ENCODE peak calls at places on chromosomes 12 and 14, in four cellular contexts. J, E, V and P are unnamed samples.

GRCh38 chr12:79737875-79738718 is 47.3 kb upstream of the PAWR start:
- DNase-seq in V (peak; percentile 36), J (peak; percentile 57), E (no peak), P (peak; percentile 48)

GRCh38 chr12:34302131-34302885 is 280.0 kb downstream of the ALG10 start:
- DNase-seq in J (no peak), E (no peak), V (no peak), P (no peak)

GRCh38 chr14:39431416-39432178 is 636 bp downstream of the FBXO33 start:
- DNase-seq in V (peak; percentile 30), J (peak; percentile 57), E (no peak), P (peak; percentile 15)

GRCh38 chr12:125228519-125229260 is 163.5 kb downstream of the AACS start:
- DNase-seq in V (no peak), J (no peak), E (no peak), P (no peak)

GRCh38 chr12:55718020-55718419 is 2.2 kb upstream of the RDH5 start:
- DNase-seq in E (no peak), J (no peak), V (no peak), P (no peak)

GRCh38 chr14:20687362-20688166 is 1.0 kb upstream of the ANG start:
- DNase-seq in J (peak; percentile 39), V (no peak), E (no peak), P (no peak)

GRCh38 chr12:55009171-55009570 is 10.6 kb upstream of the NEUROD4 start:
- DNase-seq in J (no peak), E (no peak), V (no peak), P (no peak)

GRCh38 chr12:104516821-104517220 is 60.1 kb downstream of the CHST11 start:
- DNase-seq in E (no peak), V (no peak), J (no peak), P (no peak)

GRCh38 chr14:92846162-92846897 is 52.2 kb downstream of the GOLGA5 start:
- DNase-seq in E (no peak), J (no peak), V (no peak), P (no peak)

GRCh38 chr14:101222362-101223090 is 319.0 kb upstream of the RTL1 start:
- DNase-seq in E (no peak), V (no peak), J (no peak), P (no peak)

GRCh38 chr14:87309557-87309956 is 683.4 kb downstream of the GALC start:
- DNase-seq in E (no peak), J (no peak), V (no peak), P (no peak)

GRCh38 chr14:77025744-77026165 is 2.8 kb downstream of the IRF2BPL start:
- DNase-seq in J (no peak), V (no peak), E (no peak), P (no peak)

GRCh38 chr12:111034911-111035577 is 114.7 kb upstream of the MYL2 start:
- DNase-seq in V (no peak), E (no peak), J (no peak), P (no peak)

GRCh38 chr14:93044601-93045000 is 71.1 kb downstream of the ITPK1 start:
- DNase-seq in V (no peak), J (no peak), E (no peak), P (no peak)

GRCh38 chr12:90013409-90013808 is 304.8 kb upstream of the ATP2B1 start:
- DNase-seq in E (no peak), V (no peak), J (no peak), P (no peak)

DNA sequence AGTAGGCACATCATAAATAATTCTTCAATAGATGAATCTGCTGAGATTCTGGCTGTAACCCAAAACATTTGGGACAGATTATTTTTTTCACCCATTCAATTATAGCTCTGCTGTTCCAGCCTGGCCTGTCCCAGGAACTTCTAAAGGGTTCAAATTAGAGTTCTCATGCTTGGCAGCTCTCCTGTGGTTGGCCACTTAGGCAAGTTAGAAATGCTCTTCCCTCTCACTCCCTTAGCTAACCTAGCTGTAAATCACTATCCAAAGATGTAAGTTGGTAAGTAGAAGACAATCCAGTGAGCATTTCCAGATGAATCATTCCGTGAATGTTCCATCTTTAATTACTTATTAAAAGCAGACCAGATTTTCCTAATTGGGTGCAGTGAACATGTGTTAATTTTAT is 760.4 kb upstream of the TBX3 start:
- DNase-seq in E (no peak), V (peak; percentile 26), J (no peak), P (no peak)
- TF ChIP-seq POLR2A in E (no peak), V (no peak), J (no peak), P (no peak)

DNA sequence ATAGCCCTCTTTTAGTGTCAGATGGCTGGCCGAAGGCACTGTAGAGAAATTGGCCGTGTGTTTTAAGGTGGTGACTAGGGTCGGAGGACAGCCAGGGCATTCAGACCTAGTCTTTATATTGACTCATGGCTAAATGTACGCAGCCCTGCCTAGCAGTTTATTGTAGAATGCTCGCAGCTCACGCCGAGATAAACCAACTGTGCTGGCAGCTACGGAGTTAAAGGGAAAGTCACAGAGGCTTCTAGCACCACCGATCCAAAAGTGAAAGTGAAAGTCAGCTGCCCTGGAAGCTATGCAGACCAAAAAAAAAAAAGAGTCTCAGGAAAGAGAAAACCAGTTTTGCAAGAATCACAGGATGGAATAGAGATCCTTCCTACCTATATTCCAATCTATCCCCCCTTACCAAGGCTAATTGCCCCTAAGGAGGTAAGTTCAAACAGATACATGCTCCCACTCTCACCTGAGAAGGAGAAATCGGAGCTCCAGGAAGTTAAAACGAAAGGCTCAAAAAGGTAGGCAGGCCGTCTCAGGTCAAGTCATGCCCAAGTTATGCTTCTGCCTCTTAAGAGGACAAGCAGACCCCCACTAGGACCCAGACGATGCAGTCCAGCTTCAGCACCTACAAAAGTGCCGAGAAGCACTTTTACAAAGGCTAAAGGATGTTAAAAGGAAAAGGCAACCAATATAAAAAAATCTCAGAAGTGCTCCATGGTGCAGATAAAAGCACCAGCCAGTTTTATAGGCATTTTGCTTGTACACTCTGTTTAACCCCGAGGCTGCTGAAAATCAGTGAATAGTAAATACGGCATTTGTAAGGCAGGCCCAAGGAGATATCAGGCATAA is 24.8 kb downstream of the KLRK1 start:
- DNase-seq in E (no peak), V (peak; percentile 83), J (peak; percentile 71), P (peak; percentile 71)
- H3K27ac ChIP-seq in E (peak overlapping the region; percentile 98), V (peak overlapping the region; percentile 94), J (peak overlapping the region; percentile 96), P (peak overlapping the region; percentile 97)

DNA sequence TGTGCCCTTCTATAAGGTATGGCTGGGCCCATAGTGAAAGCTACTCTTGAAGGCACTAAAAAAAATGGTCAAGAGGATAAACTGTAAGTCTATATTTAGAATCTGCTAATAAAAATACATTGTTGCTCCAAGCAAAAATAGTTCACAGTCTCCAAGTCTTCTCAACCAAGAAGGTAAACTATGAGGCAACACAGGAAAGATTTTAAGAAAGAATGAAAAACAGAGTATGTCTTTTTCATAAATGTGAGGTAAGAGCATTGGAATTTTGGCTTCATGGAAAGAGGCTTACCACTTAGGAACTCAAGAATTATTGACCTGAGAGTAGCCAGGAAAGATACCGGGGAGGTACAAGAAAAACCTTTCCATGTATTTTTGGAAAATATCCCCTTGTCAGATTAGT is 238.2 kb downstream of the FOXN3 start:
- DNase-seq in E (no peak), V (no peak), J (no peak), P (no peak)
- H3K27me3 ChIP-seq in E (no peaks in the 10 kb centered on the region), V (no peaks in the 10 kb centered on the region), J (no peaks in the 10 kb centered on the region), P (no peaks in the 10 kb centered on the region)

DNA sequence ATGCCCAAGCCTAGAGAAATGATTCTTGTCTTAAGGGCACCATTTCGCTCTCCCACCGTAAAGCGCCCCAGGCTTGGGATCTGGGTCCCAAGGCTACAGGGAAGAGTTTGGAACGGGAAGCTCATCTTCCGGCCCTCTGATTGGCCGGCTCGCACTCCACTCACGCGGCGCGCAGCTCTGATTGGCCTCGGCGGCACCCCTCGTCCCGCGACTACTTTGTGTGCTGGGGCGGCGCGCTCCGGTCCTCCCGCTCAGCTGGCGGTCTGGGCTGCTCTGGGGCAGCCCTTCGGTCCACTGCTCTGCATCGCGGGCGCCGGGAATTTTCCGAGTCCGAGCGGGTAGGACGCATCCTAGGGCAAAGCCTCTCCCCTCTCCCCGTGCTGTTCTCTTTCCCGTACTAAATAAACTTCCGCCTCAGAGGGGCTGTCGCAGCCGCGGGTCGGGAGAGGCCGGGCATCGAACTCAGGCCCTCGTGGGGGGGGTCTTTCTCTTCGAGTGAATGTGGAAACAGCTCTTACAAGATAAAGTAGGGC is 808 bp upstream of the FUT8 start:
- DNase-seq in V (peak; percentile 92), J (peak; percentile 93), E (peak; percentile 97), P (peak; percentile 84)
- TF ChIP-seq POLR2A in V (peak; percentile 55), J (peak; percentile 69), E (peak; percentile 68), P (peak; percentile 78)

DNA sequence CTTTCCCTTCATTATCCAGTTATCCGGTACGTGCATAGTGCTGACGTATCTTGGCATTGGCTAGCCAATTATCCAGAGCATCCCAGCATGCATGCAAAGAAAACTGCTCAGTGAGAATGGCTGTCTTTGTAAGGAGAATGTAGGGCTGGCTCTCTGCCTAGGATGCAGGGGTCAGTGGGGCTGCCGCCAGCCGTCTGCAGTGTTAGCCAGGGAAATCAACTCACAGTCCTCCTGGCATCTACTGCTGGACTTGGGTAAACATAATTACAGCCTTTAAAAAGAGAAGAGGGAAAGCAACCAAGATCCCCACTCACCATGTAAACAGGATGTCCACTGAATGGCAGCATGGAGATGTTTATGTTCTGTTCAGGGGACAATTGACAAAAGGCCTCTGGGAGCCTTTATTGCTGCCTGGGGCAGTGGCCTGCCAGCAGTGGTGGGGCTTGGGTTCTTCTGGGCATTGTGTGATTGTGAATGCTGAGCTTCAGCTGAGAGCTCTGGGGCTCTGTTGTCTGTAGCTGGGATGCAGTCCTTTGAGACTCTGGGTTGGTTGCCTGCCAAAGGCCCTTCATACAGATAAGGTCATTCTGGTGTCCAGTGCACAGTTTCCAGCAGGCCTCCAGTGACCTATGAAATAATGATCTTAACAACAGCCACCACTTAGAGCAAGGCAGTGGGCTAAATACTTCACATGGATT is 121.8 kb downstream of the TBC1D30 start:
- DNase-seq in V (peak; percentile 21), E (no peak), J (no peak), P (peak; percentile 20)
- H3K27ac ChIP-seq in V (no peak overlapping the region), E (no peak overlapping the region), J (no peak overlapping the region), P (peak overlapping the region; percentile 40)

GRCh38 chr14:64826333-64826732 is 53.4 kb downstream of the SPTB start:
- DNase-seq in V (no peak), J (no peak), E (no peak), P (no peak)

GRCh38 chr14:64821651-64822050 is 58.1 kb downstream of the SPTB start:
- DNase-seq in J (no peak), E (no peak), V (no peak), P (no peak)

GRCh38 chr14:64825006-64825405 is 54.7 kb downstream of the SPTB start:
- DNase-seq in J (no peak), V (no peak), E (no peak), P (no peak)

GRCh38 chr14:64825498-64825897 is 54.2 kb downstream of the SPTB start:
- DNase-seq in J (no peak), V (no peak), E (no peak), P (no peak)

DNA sequence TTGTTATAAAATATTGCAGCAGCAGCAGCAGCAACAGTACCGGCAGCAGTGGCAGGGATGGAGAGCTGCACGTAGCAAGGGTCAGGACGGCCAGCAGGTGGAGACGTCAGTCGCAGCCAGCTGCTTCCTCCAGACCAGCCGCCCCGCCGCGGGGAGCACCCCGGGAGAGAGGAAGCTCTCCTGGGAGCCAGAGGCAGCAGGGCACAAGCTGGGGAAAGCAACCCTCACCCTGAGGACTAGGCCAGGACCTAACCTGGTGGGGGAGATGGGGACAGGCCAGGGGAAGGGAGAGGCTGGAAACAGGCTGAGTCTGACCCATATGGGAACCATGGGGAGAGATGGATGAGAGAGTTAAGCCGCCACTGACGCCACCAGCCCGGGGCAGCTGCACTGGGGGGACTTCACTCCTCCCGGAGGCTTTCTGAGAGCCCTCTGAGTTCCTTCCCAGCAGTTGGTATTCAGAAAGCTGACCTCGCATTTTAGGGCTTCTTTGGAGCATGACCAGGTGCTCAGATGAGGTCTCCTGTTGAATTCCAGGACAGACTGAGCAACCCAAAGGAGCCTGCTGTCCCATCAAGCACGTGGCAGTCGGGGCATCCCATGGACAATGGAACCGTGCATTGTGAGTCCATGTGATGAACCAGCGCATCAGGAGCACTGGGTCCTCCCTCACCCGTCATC is 56.3 kb downstream of the SPTB start:
- DNase-seq in V (peak; percentile 61), J (peak; percentile 78), E (no peak), P (peak; percentile 42)
- H3K27me3 ChIP-seq in V (no peaks in the 10 kb centered on the region), J (no peaks in the 10 kb centered on the region), E (no peaks in the 10 kb centered on the region), P (no peaks in the 10 kb centered on the region)